ENCODE peak calls at places on chromosomes 2 and 18, in seven cellular contexts. Z is right cardiac atrium, M is BJ, R is astrocyte of the cerebellum, Y is pancreas, P is osteoblast, J is kidney. A is an unnamed sample.

GRCh38 chr2:174666786-174667369 is 69.3 kb upstream of the WIPF1 start:
- DNase-seq in J (peak; percentile 41), R (no peak), P (no peak), M (no peak), Z (no peak), Y (no peak), A (no peak)

GRCh38 chr2:208134928-208135586 is 5.4 kb upstream of the CRYGC start:
- DNase-seq in Z (no peak), Y (no peak), J (no peak), P (no peak), R (no peak), M (no peak), A (no peak)

GRCh38 chr2:180890781-180891180 is 89.6 kb upstream of the UBE2E3 start:
- DNase-seq in Y (no peak), Z (no peak), P (no peak), M (no peak), J (no peak), R (no peak), A (no peak)

GRCh38 chr2:132562245-132562644 is 107.8 kb downstream of the LYPD1 start:
- DNase-seq in M (no peak), J (no peak), Z (no peak), Y (no peak), R (no peak), P (peak; percentile 50), A (no peak)

GRCh38 chr18:58581265-58581664 is 47.6 kb downstream of the ALPK2 start:
- DNase-seq in J (no peak), P (peak; percentile 56), Y (no peak), M (peak; percentile 91), Z (no peak), R (peak; percentile 97), A (no peak)

GRCh38 chr2:74917702-74918619 is 40.5 kb upstream of the POLE4 start:
- DNase-seq in Y (no peak), P (peak; percentile 68), Z (no peak), J (no peak), M (peak; percentile 93), R (no peak), A (no peak)

GRCh38 chr2:197052371-197052770 is 125.9 kb upstream of the PGAP1 start:
- DNase-seq in J (no peak), M (no peak), Y (no peak), Z (no peak), P (no peak), R (no peak), A (no peak)

GRCh38 chr2:619964-620363 is 57.2 kb downstream of the TMEM18 start:
- DNase-seq in R (no peak), P (no peak), J (no peak), M (no peak), Y (no peak), Z (no peak), A (no peak)

GRCh38 chr2:134728163-134728562 is 9.4 kb upstream of the TMEM163 start:
- DNase-seq in P (no peak), M (no peak), R (no peak), Z (no peak), Y (no peak), J (no peak), A (no peak)

GRCh38 chr2:101614127-101614759 is 83.3 kb upstream of the MAP4K4 start:
- DNase-seq in R (no peak), M (no peak), J (no peak), Y (no peak), P (no peak), Z (no peak), A (no peak)

GRCh38 chr2:225995788-225996476 is 596.4 kb downstream of the NYAP2 start:
- DNase-seq in P (no peak), M (no peak), R (no peak), J (no peak), Y (no peak), Z (no peak), A (no peak)

GRCh38 chr2:218711550-218711929 is 905 bp downstream of the TTLL4 start:
- DNase-seq in R (no peak), P (peak; percentile 74), M (no peak), Z (no peak), Y (no peak), J (no peak), A (no peak)

GRCh38 chr2:207791579-207792243 is 22.0 kb upstream of the FZD5 start:
- DNase-seq in Z (no peak), Y (no peak), J (no peak), R (no peak), M (no peak), P (no peak), A (no peak)

GRCh38 chr2:133252770-133253355 is 315.4 kb downstream of the NCKAP5 start:
- DNase-seq in M (no peak), Z (no peak), J (no peak), R (no peak), P (no peak), Y (no peak), A (no peak)

GRCh38 chr18:8767356-8767755 is 62.0 kb downstream of the MTCL1 start:
- DNase-seq in M (no peak), J (no peak), Z (no peak), R (no peak), P (no peak), Y (no peak), A (no peak)

GRCh38 chr2:57296795-57297517 is 749.6 kb upstream of the VRK2 start:
- DNase-seq in Y (no peak), R (no peak), P (no peak), Z (no peak), J (no peak), M (no peak), A (no peak)

GRCh38 chr2:101983486-101983885 is 8.3 kb upstream of the IL1R2 start:
- DNase-seq in M (no peak), J (no peak), Z (no peak), P (no peak), R (peak; percentile 86), Y (no peak), A (no peak)

GRCh38 chr2:140440815-140441214 is 1660.6 kb upstream of the NXPH2 start:
- DNase-seq in M (no peak), Z (no peak), R (no peak), P (no peak), J (no peak), Y (no peak), A (no peak)

GRCh38 chr2:96506016-96506906 is 1.1 kb upstream of the NEURL3 start:
- DNase-seq in Y (peak; percentile 10), M (no peak), J (no peak), P (peak; percentile 37), Z (peak; percentile 39), R (no peak), A (no peak)

GRCh38 chr2:96509114-96509846 is 4.1 kb upstream of the NEURL3 start:
- DNase-seq in P (peak; percentile 98), J (peak; percentile 96), Z (peak; percentile 95), R (peak; percentile 68), Y (peak; percentile 96), M (peak; percentile 16), A (peak; percentile 64)

GRCh38 chr2:96506907-96507240 is 1.7 kb upstream of the NEURL3 start:
- DNase-seq in R (no peak), M (no peak), Z (no peak), J (no peak), Y (peak; percentile 8), P (no peak), A (no peak)

GRCh38 chr2:96508521-96509113 is 3.5 kb upstream of the NEURL3 start:
- DNase-seq in M (no peak), J (peak; percentile 72), Z (peak; percentile 48), R (no peak), P (peak; percentile 67), Y (peak; percentile 25), A (no peak)

GRCh38 chr2:96507957-96508520 is 2.9 kb upstream of the NEURL3 start:
- DNase-seq in R (no peak), Y (peak; percentile 76), Z (peak; percentile 94), P (peak; percentile 97), J (peak; percentile 89), M (no peak), A (peak; percentile 91)
- H3K4me3 ChIP-seq in R (peak overlapping the region; percentile 32), Y (peak overlapping the region; percentile 4), Z (peak overlapping the region; percentile 15), P (peak overlapping the region; percentile 63), J (peak overlapping the region; percentile 61), M (peak overlapping the region; percentile 26), A (peak overlapping the region; percentile 43)

DNA sequence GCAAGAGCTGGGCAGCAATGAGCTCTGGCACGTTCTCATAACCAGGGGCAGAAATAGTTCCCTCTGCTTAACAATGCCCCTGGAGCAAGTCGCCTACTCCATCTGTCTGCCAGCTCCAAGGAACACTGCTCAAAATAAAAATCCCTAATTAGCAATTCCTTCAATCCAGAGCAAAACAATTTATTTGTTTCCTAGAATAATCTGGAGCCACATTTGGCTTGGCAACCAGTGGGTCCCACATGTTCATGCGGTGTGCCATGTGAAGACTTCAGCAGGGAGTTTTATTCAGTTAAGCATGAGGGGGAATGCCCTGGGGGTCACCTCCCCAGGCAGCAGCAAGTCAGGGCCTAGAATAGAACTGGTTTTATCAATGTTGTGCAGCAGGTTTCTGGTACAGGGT is 7.6 kb upstream of the EGR4 start:
- DNase-seq in J (no peak), R (no peak), Y (no peak), Z (no peak), P (no peak), M (no peak), A (no peak)
- H3K4me3 ChIP-seq in J (no peak overlapping the region), R (no peak overlapping the region), Y (no peak overlapping the region), Z (no peak overlapping the region), P (no peak overlapping the region), M (no peak overlapping the region), A (no peak overlapping the region)

GRCh38 chr18:457120-457519 is 43.4 kb downstream of the COLEC12 start:
- DNase-seq in R (no peak), Z (peak; percentile 80), M (no peak), Y (no peak), P (peak; percentile 84), J (no peak), A (no peak)
- H3K4me3 ChIP-seq in R (no peak overlapping the region), Z (peak overlapping the region; percentile 14), M (no peak overlapping the region), Y (no peak overlapping the region), P (peak overlapping the region; percentile 57), J (no peak overlapping the region), A (no peak overlapping the region)

GRCh38 chr2:109701362-109701761 is 87.2 kb downstream of the SOWAHC start:
- DNase-seq in J (no peak), R (no peak), Z (no peak), M (no peak), P (no peak), Y (no peak), A (no peak)

GRCh38 chr2:109700680-109701274 is 86.6 kb downstream of the SOWAHC start:
- DNase-seq in P (no peak), M (no peak), Y (no peak), Z (no peak), R (no peak), J (no peak), A (no peak)

GRCh38 chr2:109702250-109702985 is 88.3 kb downstream of the SOWAHC start:
- DNase-seq in R (peak; percentile 28), Y (no peak), Z (no peak), P (peak; percentile 82), M (peak; percentile 56), J (no peak), A (no peak)

GRCh38 chr2:109703076-109703475 is 88.9 kb downstream of the SOWAHC start:
- DNase-seq in P (no peak), Z (no peak), Y (no peak), J (no peak), M (peak; percentile 58), R (no peak), A (no peak)

GRCh38 chr2:109699646-109700045 is 85.5 kb downstream of the SOWAHC start:
- DNase-seq in M (no peak), R (no peak), J (no peak), Y (no peak), P (no peak), Z (peak; percentile 75), A (no peak)
- H3K4me3 ChIP-seq in M (no peak overlapping the region), R (no peak overlapping the region), J (no peak overlapping the region), Y (no peak overlapping the region), P (no peak overlapping the region), Z (no peak overlapping the region), A (no peak overlapping the region)

GRCh38 chr2:165203689-165204559 is at the start of gene SCN3A:
- DNase-seq in M (peak; percentile 7), P (peak; percentile 15), Z (peak; percentile 35), J (no peak), R (peak; percentile 39), Y (peak; percentile 28), A (no peak)
- H3K4me3 ChIP-seq in M (no peak within 1 kb of the TSS), P (no peak within 1 kb of the TSS), Z (peak within 1 kb of the TSS; percentile 25), J (no peak within 1 kb of the TSS), R (peak within 1 kb of the TSS; percentile 16), Y (no peak within 1 kb of the TSS), A (no peak within 1 kb of the TSS)